ENCODE peak calls at places on chromosomes 7 and 10, in five cellular contexts. P is brain microvascular endothelial cell, N is Calu3, G is fibroblast of mammary gland, E is mammary epithelial cell. R is an unnamed sample.

GRCh38 chr7:30162133-30162532 is 27.3 kb downstream of the MTURN start:
- DNase-seq in P (no peak), N (no peak), G (no peak), E (no peak), R (no peak)

GRCh38 chr10:105063796-105064195 is 422.7 kb downstream of the SORCS3 start:
- DNase-seq in P (no peak), N (peak; percentile 3), G (peak; percentile 20), E (peak; percentile 33), R (no peak)

GRCh38 chr7:89103564-89103963 is 308.0 kb upstream of the TEX47 start:
- DNase-seq in P (no peak), N (no peak), G (no peak), E (no peak), R (no peak)

GRCh38 chr7:157541295-157541608 is 204.4 kb downstream of the DNAJB6 start:
- DNase-seq in P (no peak), N (no peak), G (no peak), E (no peak), R (no peak)

GRCh38 chr10:62687230-62687748 is 117.2 kb upstream of the ADO start:
- DNase-seq in P (peak; percentile 23), N (no peak), G (peak; percentile 49), E (peak; percentile 60), R (no peak)

GRCh38 chr7:35714862-35715261 is 19.9 kb upstream of the HERPUD2 start:
- DNase-seq in P (no peak), N (peak; percentile 42), G (no peak), E (no peak), R (no peak)

GRCh38 chr10:82811621-82812020 is 936.6 kb downstream of the NRG3 start:
- DNase-seq in P (peak; percentile 5), N (peak; percentile 36), G (peak; percentile 18), E (peak; percentile 26), R (no peak)

GRCh38 chr10:85874208-85874607 is 492.4 kb downstream of the GRID1 start:
- DNase-seq in P (no peak), N (no peak), G (no peak), E (no peak), R (no peak)

GRCh38 chr7:106737202-106737562 is 76.2 kb upstream of the CCDC71L start:
- DNase-seq in P (peak; percentile 20), N (peak; percentile 4), G (peak; percentile 66), E (peak; percentile 43), R (peak; percentile 63)
- TF ChIP-seq CTCF in P (peak; percentile 52), N (no peak), G (peak; percentile 65), E (peak; percentile 57), R (peak; percentile 78)

GRCh38 chr7:26500749-26501352 is 209.2 kb downstream of the SNX10 start:
- DNase-seq in P (peak; percentile 1), N (no peak), G (peak; percentile 51), E (peak; percentile 27), R (no peak)
- TF ChIP-seq CTCF in P (peak; percentile 57), N (peak; percentile 48), G (peak; percentile 60), E (peak; percentile 37), R (peak; percentile 63)

DNA sequence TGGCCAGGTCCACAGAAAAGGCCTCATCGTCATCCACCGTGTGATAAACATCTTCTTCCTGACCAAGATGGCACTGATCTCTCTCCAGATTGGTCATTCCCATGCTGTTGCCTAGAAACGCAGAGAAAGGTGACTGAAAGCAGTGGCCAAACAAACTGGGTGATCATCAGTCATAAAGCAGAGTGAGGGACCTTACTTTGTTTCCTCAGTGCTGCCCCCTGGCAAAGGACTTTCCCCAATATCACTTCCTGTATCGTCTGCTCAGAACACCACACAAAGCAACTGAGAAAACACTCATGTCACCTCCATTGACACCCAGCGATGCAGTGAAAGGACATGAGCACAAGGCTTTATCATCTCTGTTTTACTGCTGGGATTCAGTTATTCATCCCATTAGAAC is 40.0 kb upstream of the TM9SF3 start:
- DNase-seq in P (no peak), N (no peak), G (no peak), E (no peak), R (no peak)
- TF ChIP-seq CTCF in P (peak; percentile 35), N (no peak), G (peak; percentile 19), E (no peak), R (peak; percentile 37)

GRCh38 chr7:105137898-105138297 is 123.9 kb downstream of the KMT2E start:
- DNase-seq in P (no peak), N (no peak), G (no peak), E (no peak), R (no peak)

GRCh38 chr7:105139381-105139780 is 125.4 kb downstream of the KMT2E start:
- DNase-seq in P (no peak), N (no peak), G (no peak), E (no peak), R (no peak)

GRCh38 chr7:105136221-105136620 is 122.2 kb downstream of the KMT2E start:
- DNase-seq in P (no peak), N (no peak), G (no peak), E (no peak), R (peak; percentile 28)

GRCh38 chr7:105141068-105141467 is 127.1 kb downstream of the KMT2E start:
- DNase-seq in P (peak; percentile 28), N (no peak), G (peak; percentile 64), E (no peak), R (peak; percentile 14)
- TF ChIP-seq CTCF in P (peak; percentile 70), N (no peak), G (peak; percentile 51), E (peak; percentile 17), R (peak; percentile 66)

DNA sequence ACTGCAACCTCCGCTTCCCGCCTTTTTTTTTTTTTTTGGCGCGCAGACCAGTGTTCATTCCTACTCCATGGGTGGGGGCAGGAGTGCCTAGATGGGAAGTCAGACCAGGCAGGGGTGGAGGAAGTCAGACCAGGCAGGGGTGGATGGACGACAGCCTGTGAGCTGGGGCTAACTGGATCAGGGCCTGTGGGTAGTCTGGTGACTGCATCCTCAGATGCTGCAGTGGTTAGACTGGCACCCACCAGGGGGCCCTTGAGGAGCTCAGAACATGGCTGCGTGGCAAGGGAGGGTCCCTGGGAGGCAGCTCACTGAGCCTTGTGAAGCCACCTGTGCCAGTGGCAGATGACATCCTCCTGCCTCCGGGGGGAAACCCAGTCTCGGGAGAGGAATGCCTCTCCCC is 35.1 kb downstream of the RCC1L start:
- DNase-seq in P (no peak), N (no peak), G (no peak), E (no peak), R (no peak)
- TF ChIP-seq CTCF in P (no peak), N (no peak), G (no peak), E (no peak), R (no peak)

R was measured in HFFc6.